ENCODE peak calls at places on chromosomes 3 and 15, in nine cellular contexts. K is cardiac muscle cell, Q is A549, G is coronary artery, L is HCT116, Z is esophagus muscularis mucosa, H is neural progenitor cell, V is heart right ventricle, F is PC-3. U is an unnamed sample.
A peak's percentile ranks its signal among the peaks of the same experiment; 100 is the strongest.

GRCh38 chr15:43792761-43793493 is 807 bp downstream of the SERF2 start:
- DNase-seq in K (peak; percentile 47), Q (no peak), G (no peak), L (no peak), Z (no peak), H (peak; percentile 33), V (peak; percentile 33), F (peak; percentile 20), U (no peak)

GRCh38 chr15:42444415-42445063 is 46.4 kb downstream of the ZNF106 start:
- DNase-seq in K (peak; percentile 6), Q (no peak), G (no peak), L (no peak), Z (no peak), H (no peak), V (no peak), F (no peak), U (peak; percentile 34)

GRCh38 chr3:189419683-189420082 is 211.5 kb upstream of the TP63 start:
- DNase-seq in K (no peak), Q (no peak), G (no peak), L (no peak), Z (no peak), H (no peak), V (no peak), F (no peak), U (no peak)

GRCh38 chr3:151085227-151085888 is at the start of gene MED12L:
- DNase-seq in K (peak; percentile 81), Q (peak; percentile 77), G (no peak), L (peak; percentile 45), Z (no peak), H (peak; percentile 93), V (peak; percentile 77), F (peak; percentile 71), U (peak; percentile 76)

GRCh38 chr3:58474348-58474911 is 17.5 kb upstream of the KCTD6 start:
- DNase-seq in K (no peak), Q (no peak), G (no peak), L (no peak), Z (no peak), H (no peak), V (no peak), F (no peak), U (no peak)

GRCh38 chr15:62445244-62445643 is 280.2 kb upstream of the C2CD4B start:
- DNase-seq in K (no peak), Q (no peak), G (no peak), L (no peak), Z (no peak), H (no peak), V (no peak), F (peak; percentile 60), U (no peak)

GRCh38 chr3:172557515-172558220 is 34.4 kb upstream of the TNFSF10 start:
- DNase-seq in K (peak; percentile 60), Q (no peak), G (no peak), L (no peak), Z (no peak), H (no peak), V (no peak), F (no peak), U (no peak)

GRCh38 chr15:35043380-35044095 is 41.6 kb downstream of the NANOGP8 start:
- DNase-seq in K (peak; percentile 4), Q (no peak), G (no peak), L (no peak), Z (no peak), H (no peak), V (no peak), F (no peak), U (no peak)

GRCh38 chr3:100008081-100008698 is 106.1 kb downstream of the FILIP1L start:
- DNase-seq in K (peak; percentile 30), Q (no peak), G (no peak), L (no peak), Z (no peak), H (no peak), V (no peak), F (no peak), U (no peak)

GRCh38 chr15:58410353-58410752 is 21.4 kb upstream of the LIPC start:
- DNase-seq in K (peak; percentile 41), Q (no peak), G (no peak), L (no peak), Z (peak; percentile 75), H (no peak), V (no peak), F (no peak), U (no peak)

DNA sequence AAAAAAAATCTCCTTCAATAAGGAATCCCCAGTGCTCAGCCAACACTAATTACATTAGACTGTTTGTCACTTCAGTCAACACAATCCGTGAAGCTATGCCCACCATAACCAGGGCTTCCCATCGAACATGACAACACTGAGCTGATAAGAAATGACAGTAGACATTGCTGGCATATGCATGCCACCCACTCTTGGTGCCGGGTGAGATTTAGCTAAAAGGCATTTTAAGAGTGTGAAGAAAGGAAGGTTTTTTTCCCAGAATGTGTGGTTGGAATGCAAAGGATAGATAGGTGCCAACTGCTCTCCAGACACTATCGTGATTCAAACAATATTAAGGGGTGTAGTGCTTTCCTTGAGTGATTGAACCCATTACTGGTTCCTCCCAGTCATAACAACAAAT is 344.0 kb upstream of the LMCD1 start:
- DNase-seq in K (no peak), Q (no peak), G (no peak), L (no peak), Z (peak; percentile 72), H (no peak), V (no peak), F (no peak), U (no peak)
- H3K27ac ChIP-seq in K (no peak overlapping the region), Q (no peak overlapping the region), G (no peak overlapping the region), L (no peak overlapping the region), Z (no peak overlapping the region), H (no peak overlapping the region), V (no peak overlapping the region), F (no peak overlapping the region), U (no peak overlapping the region)

GRCh38 chr15:90203473-90203872 is 2.3 kb downstream of the SEMA4B start:
- DNase-seq in K (no peak), Q (no peak), G (no peak), L (no peak), Z (no peak), H (no peak), V (no peak), F (no peak), U (no peak)
- H3K4me3 ChIP-seq in K (no peak overlapping the region), Q (no peak overlapping the region), G (peak overlapping the region; percentile 25), L (peak overlapping the region; percentile 4), Z (peak overlapping the region; percentile 83), H (no peak overlapping the region), V (no peak overlapping the region), F (peak overlapping the region; percentile 100), U (no peak overlapping the region)

GRCh38 chr3:191362524-191363090 is 32.3 kb upstream of the UTS2B start:
- DNase-seq in K (no peak), Q (no peak), G (no peak), L (no peak), Z (no peak), H (no peak), V (no peak), F (no peak), U (no peak)
- TF ChIP-seq CTCF in K (no peak), Q (no peak), G (no peak), L (no peak), Z (no peak), H (no peak), V (no peak), F (no peak), U (no peak)

GRCh38 chr15:38610748-38611147 is 46.1 kb upstream of the RASGRP1 start:
- DNase-seq in K (no peak), Q (no peak), G (no peak), L (no peak), Z (no peak), H (no peak), V (no peak), F (no peak), U (no peak)
- H3K27ac ChIP-seq in K (no peak overlapping the region), Q (no peak overlapping the region), G (no peak overlapping the region), L (no peak overlapping the region), Z (no peak overlapping the region), H (no peak overlapping the region), V (no peak overlapping the region), F (no peak overlapping the region), U (no peak overlapping the region)

GRCh38 chr15:57036352-57036751 is 117.9 kb downstream of the TCF12 start:
- DNase-seq in K (peak; percentile 29), Q (no peak), G (no peak), L (no peak), Z (no peak), H (no peak), V (no peak), F (no peak), U (peak; percentile 37)

GRCh38 chr15:57038040-57038439 is 119.6 kb downstream of the TCF12 start:
- DNase-seq in K (no peak), Q (no peak), G (no peak), L (no peak), Z (no peak), H (no peak), V (no peak), F (no peak), U (no peak)

GRCh38 chr15:57035664-57036063 is 117.2 kb downstream of the TCF12 start:
- DNase-seq in K (no peak), Q (no peak), G (no peak), L (no peak), Z (no peak), H (peak; percentile 30), V (no peak), F (no peak), U (no peak)

GRCh38 chr15:57038496-57038895 is 120.1 kb downstream of the TCF12 start:
- DNase-seq in K (no peak), Q (no peak), G (no peak), L (no peak), Z (no peak), H (no peak), V (no peak), F (no peak), U (no peak)

DNA sequence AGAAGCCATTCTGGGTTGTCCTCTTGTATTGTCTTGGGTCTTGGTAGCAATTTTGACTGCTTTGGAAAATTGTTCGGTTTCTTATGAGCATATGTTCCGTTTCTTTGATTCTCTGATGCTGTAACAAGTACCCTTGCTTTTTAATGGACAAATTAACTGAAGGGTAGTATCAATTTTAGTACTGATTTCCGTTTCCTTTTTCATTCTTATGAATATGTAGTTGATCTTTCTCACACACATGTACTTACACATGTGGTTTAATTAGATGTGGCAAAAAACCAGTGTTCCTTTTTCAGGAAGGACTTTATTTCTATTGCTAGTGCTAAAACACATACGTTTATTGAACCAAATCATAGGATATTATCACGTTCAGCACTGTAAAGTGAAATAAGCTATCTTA is 119.1 kb downstream of the TCF12 start:
- DNase-seq in K (no peak), Q (no peak), G (no peak), L (no peak), Z (no peak), H (no peak), V (no peak), F (no peak), U (no peak)
- H3K4me3 ChIP-seq in K (no peak overlapping the region), Q (no peak overlapping the region), G (no peak overlapping the region), L (no peak overlapping the region), Z (no peak overlapping the region), H (no peak overlapping the region), V (no peak overlapping the region), F (no peak overlapping the region), U (no peak overlapping the region)

GRCh38 chr3:146577662-146578061 is 27.5 kb downstream of the PLSCR5 start:
- DNase-seq in K (peak; percentile 84), Q (peak; percentile 70), G (no peak), L (peak; percentile 47), Z (no peak), H (peak; percentile 29), V (no peak), F (peak; percentile 76), U (peak; percentile 62)
- TF ChIP-seq CTCF in K (peak; percentile 36), Q (peak; percentile 82), G (no peak), L (no peak), Z (peak; percentile 39), H (peak; percentile 47), V (no peak), F (peak; percentile 79), U (peak; percentile 52)

GRCh38 chr3:71978150-71978721 is 193.3 kb upstream of the PROK2 start:
- DNase-seq in K (no peak), Q (no peak), G (no peak), L (no peak), Z (no peak), H (no peak), V (no peak), F (no peak), U (no peak)
- H3K27ac ChIP-seq in K (no peak overlapping the region), Q (no peak overlapping the region), G (no peak overlapping the region), L (no peak overlapping the region), Z (no peak overlapping the region), H (no peak overlapping the region), V (no peak overlapping the region), F (no peak overlapping the region), U (no peak overlapping the region)